ENCODE peak calls at places on chromosomes 7 and 10, in six cellular contexts. Y is choroid plexus epithelial cell; D is naive thymus-derived CD4-positive, alpha-beta T cell; L is RWPE2; B is BE2C; A is skeletal muscle cell. U is an unnamed sample.

GRCh38 chr7:130554481-130554880 is 62.6 kb downstream of the MEST start:
- DNase-seq in Y (no peak), D (no peak), L (no peak), B (no peak), A (no peak), U (no peak)

GRCh38 chr10:125407000-125407502 is 246.7 kb upstream of the CTBP2 start:
- DNase-seq in Y (peak; percentile 7), D (no peak), L (no peak), B (no peak), A (peak; percentile 65), U (no peak)

GRCh38 chr10:131636841-131637724 is 263.7 kb upstream of the PPP2R2D start:
- DNase-seq in Y (no peak), D (no peak), L (no peak), B (no peak), A (no peak), U (no peak)

GRCh38 chr7:133714654-133715053 is 412.5 kb upstream of the LRGUK start:
- DNase-seq in Y (no peak), D (no peak), L (no peak), B (no peak), A (no peak), U (no peak)

GRCh38 chr7:150852371-150852905 is at the start of gene AOC1:
- DNase-seq in Y (no peak), D (no peak), L (no peak), B (no peak), A (no peak), U (no peak)

GRCh38 chr7:98225913-98226614 is 14.8 kb downstream of the BHLHA15 start:
- DNase-seq in Y (no peak), D (no peak), L (no peak), B (no peak), A (no peak), U (no peak)

GRCh38 chr10:132762267-132762666 is 23.7 kb downstream of the NKX6-2 start:
- DNase-seq in Y (no peak), D (no peak), L (no peak), B (no peak), A (no peak), U (no peak)

GRCh38 chr10:78664929-78665525 is 403.7 kb upstream of the ZMIZ1 start:
- DNase-seq in Y (peak; percentile 71), D (no peak), L (no peak), B (no peak), A (no peak), U (no peak)

GRCh38 chr7:144388950-144389349 is 14.5 kb downstream of the NOBOX start:
- DNase-seq in Y (no peak), D (no peak), L (no peak), B (no peak), A (no peak), U (no peak)

GRCh38 chr10:48742891-48743845 is 58.5 kb downstream of the WDFY4 start:
- DNase-seq in Y (no peak), D (no peak), L (no peak), B (no peak), A (no peak), U (no peak)

GRCh38 chr10:4254101-4254994 is 469.3 kb upstream of the KLF6 start:
- DNase-seq in Y (peak; percentile 96), D (no peak), L (no peak), B (no peak), A (peak; percentile 91), U (no peak)

GRCh38 chr10:77983384-77984341 is 45.7 kb downstream of the POLR3A start:
- DNase-seq in Y (peak; percentile 44), D (no peak), L (no peak), B (peak; percentile 15), A (peak; percentile 23), U (no peak)

GRCh38 chr7:21767300-21767900 is 178.3 kb downstream of the CDCA7L start:
- DNase-seq in Y (peak; percentile 85), D (no peak), L (peak; percentile 64), B (peak; percentile 35), A (no peak), U (peak; percentile 57)

GRCh38 chr10:61662794-61663259 is at the start of gene CABCOCO1:
- DNase-seq in Y (peak; percentile 62), D (no peak), L (peak; percentile 59), B (no peak), A (no peak), U (no peak)

GRCh38 chr7:158016171-158017087 is 571.2 kb downstream of the PTPRN2 start:
- DNase-seq in Y (no peak), D (no peak), L (no peak), B (no peak), A (no peak), U (no peak)

GRCh38 chr7:129781128-129781855 is 169.8 kb downstream of the NRF1 start:
- DNase-seq in Y (no peak), D (no peak), L (no peak), B (no peak), A (no peak), U (no peak)

GRCh38 chr10:51544933-51545332 is 154.5 kb downstream of the CSTF2T start:
- DNase-seq in Y (no peak), D (no peak), L (no peak), B (no peak), A (no peak), U (no peak)

GRCh38 chr10:86815035-86815617 is 58.7 kb downstream of the BMPR1A start:
- DNase-seq in Y (peak; percentile 31), D (no peak), L (no peak), B (no peak), A (no peak), U (no peak)

GRCh38 chr10:30055094-30055701 is 4.2 kb downstream of the JCAD start:
- DNase-seq in Y (peak; percentile 41), D (no peak), L (no peak), B (no peak), A (peak; percentile 57), U (no peak)

GRCh38 chr10:99172130-99172738 is 63.4 kb downstream of the HPSE2 start:
- DNase-seq in Y (peak; percentile 14), D (no peak), L (no peak), B (peak; percentile 19), A (no peak), U (no peak)

GRCh38 chr10:29955308-29955935 is 104.0 kb downstream of the JCAD start:
- DNase-seq in Y (peak; percentile 91), D (no peak), L (no peak), B (no peak), A (peak; percentile 39), U (no peak)

GRCh38 chr10:44386546-44387052 is 1.7 kb upstream of the CXCL12 start:
- DNase-seq in Y (peak; percentile 73), D (peak; percentile 10), L (peak; percentile 24), B (peak; percentile 73), A (no peak), U (no peak)

GRCh38 chr7:98774893-98775292 is 94.9 kb downstream of the TMEM130 start:
- DNase-seq in Y (no peak), D (no peak), L (no peak), B (no peak), A (no peak), U (no peak)

GRCh38 chr10:104054430-104054829 is 31.2 kb downstream of the COL17A1 start:
- DNase-seq in Y (no peak), D (no peak), L (peak; percentile 66), B (no peak), A (no peak), U (no peak)

GRCh38 chr7:138958026-138958956 is 22.9 kb downstream of the KIAA1549 start:
- DNase-seq in Y (peak; percentile 45), D (no peak), L (no peak), B (no peak), A (no peak), U (no peak)

GRCh38 chr7:26593405-26593804 is 271.0 kb downstream of the SKAP2 start:
- DNase-seq in Y (no peak), D (no peak), L (no peak), B (no peak), A (no peak), U (no peak)

GRCh38 chr10:25689346-25690095 is 244.5 kb upstream of the MYO3A start:
- DNase-seq in Y (no peak), D (no peak), L (no peak), B (no peak), A (no peak), U (no peak)

DNA sequence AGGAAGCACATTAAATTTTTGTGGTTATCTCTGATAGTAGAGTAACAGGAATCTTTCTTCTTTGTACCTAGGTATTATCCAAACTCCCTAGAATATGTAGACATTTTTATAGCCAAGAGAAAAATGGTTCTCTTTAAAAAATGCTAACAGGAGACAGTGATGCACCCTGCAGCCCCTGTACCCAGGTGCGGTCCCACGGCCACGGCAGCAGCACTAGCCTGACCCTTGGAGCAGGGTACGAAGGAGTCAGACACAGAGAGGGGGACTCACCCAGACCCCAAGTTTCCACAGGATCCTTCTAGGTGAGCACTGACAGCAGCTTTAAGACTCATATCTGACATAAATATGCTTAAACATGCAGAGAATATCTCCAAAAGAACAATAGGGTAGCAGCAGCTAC is 60.4 kb downstream of the NUDCD3 start:
- DNase-seq in Y (no peak), D (no peak), L (no peak), B (no peak), A (no peak), U (no peak)
- H3K4me3 ChIP-seq in Y (no peak overlapping the region), D (no peak overlapping the region), L (no peak overlapping the region), B (no peak overlapping the region), A (no peak overlapping the region), U (no peak overlapping the region)

GRCh38 chr10:123019264-123019663 is 10.5 kb downstream of the ACADSB start:
- DNase-seq in Y (no peak), D (no peak), L (no peak), B (no peak), A (no peak), U (no peak)
- H3K4me3 ChIP-seq in Y (no peak overlapping the region), D (no peak overlapping the region), L (no peak overlapping the region), B (no peak overlapping the region), A (no peak overlapping the region), U (no peak overlapping the region)

DNA sequence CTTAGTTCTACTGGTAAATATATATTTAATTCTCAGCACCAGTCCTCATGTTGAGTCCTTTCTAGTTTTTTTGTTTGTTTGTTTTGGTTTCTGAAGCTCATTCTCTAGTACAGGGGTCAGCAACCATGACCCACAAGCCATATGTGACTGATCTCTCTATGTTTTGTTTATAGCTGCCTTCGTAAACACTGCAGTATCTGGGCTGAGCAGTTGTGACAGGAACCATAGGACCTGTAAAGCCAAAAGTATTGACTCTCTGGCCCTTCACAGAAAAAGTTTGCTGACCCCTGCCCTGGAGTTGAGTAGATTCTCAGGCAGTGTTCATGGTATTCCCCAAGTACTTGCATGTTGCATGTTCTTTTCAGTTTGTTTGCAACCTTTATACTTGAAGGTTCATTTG is 20.8 kb downstream of the NET1 start:
- DNase-seq in Y (peak; percentile 29), D (no peak), L (no peak), B (no peak), A (no peak), U (no peak)
- H3K4me3 ChIP-seq in Y (no peak overlapping the region), D (no peak overlapping the region), L (no peak overlapping the region), B (no peak overlapping the region), A (no peak overlapping the region), U (no peak overlapping the region)

GRCh38 chr10:71210031-71210871 is 2.1 kb upstream of the UNC5B start:
- DNase-seq in Y (no peak), D (no peak), L (peak; percentile 1), B (no peak), A (no peak), U (no peak)

GRCh38 chr10:71213127-71213616 is 802 bp downstream of the UNC5B start:
- DNase-seq in Y (peak; percentile 91), D (peak; percentile 7), L (peak; percentile 85), B (peak; percentile 29), A (no peak), U (peak; percentile 21)

GRCh38 chr10:71212249-71213126 is at the start of gene UNC5B:
- DNase-seq in Y (peak; percentile 90), D (no peak), L (peak; percentile 38), B (peak; percentile 97), A (peak; percentile 72), U (peak; percentile 31)

GRCh38 chr10:71211053-71211452 is 1.3 kb upstream of the UNC5B start:
- DNase-seq in Y (no peak), D (no peak), L (no peak), B (no peak), A (no peak), U (no peak)

GRCh38 chr10:71211759-71212248 is 566 bp upstream of the UNC5B start:
- DNase-seq in Y (no peak), D (no peak), L (no peak), B (no peak), A (no peak), U (no peak)
- H3K4me3 ChIP-seq in Y (peak overlapping the region; percentile 68), D (no peak overlapping the region), L (peak overlapping the region; percentile 64), B (peak overlapping the region; percentile 61), A (peak overlapping the region; percentile 80), U (no peak overlapping the region)